ENCODE peak calls at places on chromosomes 6 and 20, in seven cellular contexts. P, K, S, D, Z, Q and I are unnamed samples.

GRCh38 chr20:62662422-62662821 is 20.1 kb downstream of the SLCO4A1 start:
- DNase-seq in D (no peak), Z (no peak), S (no peak), P (no peak), K (no peak), Q (peak; percentile 18), I (no peak)

GRCh38 chr6:84227044-84227433 is 404 bp downstream of the CEP162 start:
- DNase-seq in K (no peak), P (no peak), Q (no peak), S (no peak), Z (no peak), D (no peak), I (no peak)

GRCh38 chr6:157323114-157323923 is at the start of gene TMEM242:
- DNase-seq in D (peak; percentile 94), S (peak; percentile 92), P (peak; percentile 92), K (peak; percentile 86), Z (peak; percentile 92), Q (peak; percentile 93), I (peak; percentile 72)

GRCh38 chr6:42017021-42017643 is 33.2 kb upstream of the TAF8 start:
- DNase-seq in P (no peak), D (no peak), Z (no peak), S (no peak), K (no peak), Q (no peak), I (no peak)

GRCh38 chr20:46362931-46363872 is 43.2 kb downstream of the ELMO2 start:
- DNase-seq in S (no peak), K (no peak), Z (no peak), Q (no peak), D (no peak), P (no peak), I (no peak)

GRCh38 chr6:5712349-5713215 is 294.1 kb downstream of the NRN1 start:
- DNase-seq in S (no peak), K (no peak), Z (no peak), Q (no peak), D (no peak), P (no peak), I (no peak)

GRCh38 chr20:4885877-4886276 is 115.4 kb downstream of the SLC23A2 start:
- DNase-seq in Q (no peak), K (no peak), S (no peak), Z (no peak), D (no peak), P (no peak), I (no peak)

GRCh38 chr20:8335796-8336195 is 203.7 kb downstream of the PLCB1 start:
- DNase-seq in K (no peak), P (no peak), D (no peak), S (no peak), Q (no peak), Z (no peak), I (no peak)

GRCh38 chr6:124400600-124400999 is 561.6 kb upstream of the RNF217 start:
- DNase-seq in K (no peak), P (no peak), Q (no peak), S (no peak), D (no peak), Z (no peak), I (no peak)

GRCh38 chr6:109411034-109411433 is 28.8 kb upstream of the CD164 start:
- DNase-seq in D (no peak), P (no peak), K (no peak), Z (no peak), S (no peak), Q (no peak), I (no peak)

GRCh38 chr6:114249522-114249921 is 93.3 kb downstream of the HS3ST5 start:
- DNase-seq in K (no peak), P (no peak), Q (no peak), S (no peak), D (no peak), Z (no peak), I (no peak)

DNA sequence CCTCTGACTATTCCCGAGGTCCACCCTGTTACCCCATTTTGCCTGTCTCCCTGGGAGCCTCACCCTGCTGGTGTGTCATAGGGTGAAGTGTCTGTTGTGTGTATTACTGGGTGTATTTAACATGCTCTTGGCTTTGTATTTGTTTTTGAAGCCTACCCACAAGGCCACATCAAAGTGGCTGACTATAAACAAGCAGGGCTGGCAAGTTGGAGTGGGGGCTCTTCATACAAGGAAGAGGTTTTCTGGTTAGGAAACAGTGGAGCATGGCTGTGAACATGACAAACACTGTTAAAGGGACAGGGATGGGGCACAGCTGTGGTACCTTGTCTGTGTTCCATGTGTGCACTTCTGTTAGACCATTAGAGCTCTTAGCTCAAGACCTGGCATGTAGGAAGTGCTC is 26.3 kb downstream of the HECA start:
- DNase-seq in P (no peak), K (no peak), Z (no peak), S (peak; percentile 33), D (no peak), Q (no peak), I (no peak)
- H3K27ac ChIP-seq in P (no peak overlapping the region), K (no peak overlapping the region), Z (no peak overlapping the region), S (no peak overlapping the region), D (no peak overlapping the region), Q (no peak overlapping the region), I (no peak overlapping the region)

DNA sequence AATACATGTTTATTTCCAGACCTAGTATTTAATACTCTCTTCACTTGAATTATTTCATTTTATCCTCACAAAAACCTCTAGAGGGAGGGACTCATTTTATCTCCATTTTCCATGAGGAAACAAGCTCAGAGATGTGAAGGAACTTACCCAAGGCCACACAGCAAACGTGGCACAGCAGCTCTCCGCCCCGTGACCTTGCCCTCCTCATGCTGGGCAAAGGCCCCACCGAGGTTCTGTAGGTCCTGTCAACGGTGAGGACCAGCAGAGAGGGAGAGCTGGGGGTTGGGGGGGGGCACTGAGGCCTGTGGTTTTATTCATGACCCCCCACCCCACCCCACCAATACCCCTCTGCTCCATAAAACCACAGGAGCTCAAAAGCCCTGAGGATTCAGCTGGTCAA is 40.9 kb upstream of the TLDC2 start:
- DNase-seq in Z (no peak), K (no peak), P (no peak), S (no peak), Q (no peak), D (no peak), I (no peak)
- H3K4me3 ChIP-seq in Z (no peak overlapping the region), K (peak overlapping the region; percentile 45), P (no peak overlapping the region), S (peak overlapping the region; percentile 53), Q (no peak overlapping the region), D (peak overlapping the region; percentile 33), I (peak overlapping the region; percentile 50)

GRCh38 chr20:36546111-36546736 is 4.9 kb downstream of the MYL9 start:
- DNase-seq in D (no peak), Q (no peak), S (no peak), P (no peak), K (no peak), Z (no peak), I (no peak)

GRCh38 chr20:36547186-36548005 is 6.1 kb downstream of the MYL9 start:
- DNase-seq in K (no peak), S (no peak), Z (no peak), Q (no peak), D (no peak), P (no peak), I (no peak)

GRCh38 chr20:36549628-36549941 is 8.3 kb downstream of the MYL9 start:
- DNase-seq in Q (no peak), P (no peak), Z (no peak), K (no peak), S (no peak), D (no peak), I (no peak)

GRCh38 chr20:36548704-36549627 is 7.6 kb downstream of the MYL9 start:
- DNase-seq in K (no peak), Z (no peak), S (no peak), Q (no peak), D (no peak), P (no peak), I (no peak)

DNA sequence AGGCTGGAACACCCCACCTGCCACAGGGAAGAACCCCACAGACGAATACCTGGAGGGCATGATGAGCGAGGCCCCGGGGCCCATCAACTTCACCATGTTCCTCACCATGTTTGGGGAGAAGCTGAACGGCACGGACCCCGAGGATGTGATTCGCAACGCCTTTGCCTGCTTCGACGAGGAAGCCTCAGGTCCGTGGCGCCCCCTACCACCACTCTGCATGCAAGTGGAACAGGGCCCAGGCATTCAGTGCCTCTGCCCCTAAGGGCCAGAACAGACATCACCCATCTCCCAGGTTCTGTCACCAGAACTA is 6.6 kb downstream of the MYL9 start:
- DNase-seq in D (no peak), K (no peak), S (no peak), Z (no peak), Q (no peak), P (no peak), I (no peak)
- H3K27ac ChIP-seq in D (no peak overlapping the region), K (no peak overlapping the region), S (no peak overlapping the region), Z (peak overlapping the region; percentile 8), Q (no peak overlapping the region), P (no peak overlapping the region), I (no peak overlapping the region)

DNA sequence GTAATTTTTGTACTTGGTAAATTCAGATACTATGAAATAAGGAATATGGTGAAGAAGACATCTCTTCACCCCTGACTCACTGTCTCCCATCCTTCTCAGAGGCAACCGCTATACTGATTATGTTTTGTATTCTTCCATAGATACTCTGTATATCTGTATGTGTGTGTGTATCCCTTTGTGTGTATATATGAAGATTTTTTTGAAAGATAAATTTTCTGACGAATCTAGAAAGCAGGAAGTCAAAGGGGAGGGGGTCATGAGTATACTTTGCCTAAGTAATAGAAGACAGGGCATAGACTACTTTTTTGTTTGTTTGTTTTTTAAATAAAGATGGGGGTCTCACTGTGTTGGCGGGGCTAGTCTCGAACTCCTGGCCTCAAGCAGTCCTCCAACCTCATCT is 48.2 kb downstream of the TOP1 start:
- DNase-seq in S (no peak), D (no peak), P (no peak), Z (no peak), Q (no peak), K (no peak), I (no peak)
- H3K4me3 ChIP-seq in S (no peak overlapping the region), D (no peak overlapping the region), P (no peak overlapping the region), Z (no peak overlapping the region), Q (no peak overlapping the region), K (no peak overlapping the region), I (no peak overlapping the region)

GRCh38 chr20:49582413-49583334 is 14.7 kb upstream of the PTGIS start:
- DNase-seq in Z (no peak), S (no peak), D (no peak), P (no peak), K (no peak), Q (no peak), I (no peak)

GRCh38 chr20:49583343-49583668 is 15.4 kb upstream of the PTGIS start:
- DNase-seq in P (no peak), Z (no peak), D (no peak), Q (no peak), S (no peak), K (no peak), I (no peak)

GRCh38 chr20:49584418-49585382 is 16.8 kb upstream of the PTGIS start:
- DNase-seq in Z (no peak), S (no peak), K (no peak), P (no peak), D (peak; percentile 40), Q (no peak), I (no peak)

GRCh38 chr20:49585585-49586245 is 17.8 kb upstream of the PTGIS start:
- DNase-seq in D (no peak), K (no peak), Z (no peak), Q (no peak), S (no peak), P (no peak), I (no peak)

GRCh38 chr20:49583669-49584417 is 15.9 kb upstream of the PTGIS start:
- DNase-seq in S (no peak), Z (peak; percentile 69), D (peak; percentile 95), P (peak; percentile 80), Q (peak; percentile 86), K (peak; percentile 13), I (no peak)
- H3K27ac ChIP-seq in S (no peak overlapping the region), Z (peak overlapping the region; percentile 60), D (peak overlapping the region; percentile 84), P (peak overlapping the region; percentile 88), Q (peak overlapping the region; percentile 61), K (peak overlapping the region; percentile 74), I (peak overlapping the region; percentile 94)